ENCODE peak calls at places on chromosome 18, in eight cellular contexts. G is NCI-H82; O is CD4-positive, alpha-beta T cell; M is left colon; J is ascending aorta; F is left lung; W is Calu3; A is left kidney. Z is an unnamed sample.

GRCh38 chr18:10149768-10150556 is 236.1 kb downstream of the VAPA start:
- DNase-seq in F (no peak), G (no peak), O (no peak), A (no peak), M (no peak), J (no peak), W (no peak), Z (no peak)

GRCh38 chr18:8706545-8706980 is 1.2 kb downstream of the MTCL1 start:
- DNase-seq in O (no peak), F (no peak), G (no peak), W (peak), M (no peak), A (no peak), J (no peak), Z (no peak)

GRCh38 chr18:4544131-4544530 is 89.0 kb upstream of the DLGAP1 start:
- DNase-seq in A (no peak), W (peak), F (no peak), J (no peak), M (no peak), O (no peak), G (no peak), Z (no peak)

GRCh38 chr18:59748628-59749360 is 51.6 kb upstream of the CCBE1 start:
- DNase-seq in O (no peak), A (no peak), W (no peak), F (no peak), M (no peak), G (no peak), J (no peak), Z (no peak)

GRCh38 chr18:678482-679182 is 21.2 kb downstream of the TYMS start:
- DNase-seq in G (no peak), F (no peak), J (no peak), O (no peak), W (no peak), M (no peak), A (no peak), Z (no peak)

GRCh38 chr18:63681449-63682381 is 20.0 kb upstream of the SERPINB3 start:
- DNase-seq in J (no peak), G (no peak), A (peak), O (no peak), F (no peak), M (no peak), W (no peak), Z (no peak)

GRCh38 chr18:13095466-13095865 is 104.3 kb downstream of the CEP192 start:
- DNase-seq in G (no peak), A (no peak), F (no peak), W (no peak), M (no peak), J (no peak), O (no peak), Z (no peak)

GRCh38 chr18:13018379-13018778 is 27.2 kb downstream of the CEP192 start:
- DNase-seq in W (no peak), A (no peak), O (no peak), J (no peak), F (no peak), M (no peak), G (no peak), Z (no peak)

GRCh38 chr18:76502551-76502950 is 7.5 kb upstream of the ZNF516 start:
- DNase-seq in F (no peak), J (no peak), O (no peak), A (no peak), G (no peak), M (no peak), W (no peak), Z (no peak)

GRCh38 chr18:36808681-36809080 is 20.1 kb downstream of the TPGS2 start:
- DNase-seq in G (no peak), F (no peak), A (no peak), M (no peak), J (no peak), O (no peak), W (no peak), Z (no peak)

GRCh38 chr18:56511996-56512395 is 126.4 kb downstream of the TXNL1 start:
- DNase-seq in G (no peak), J (no peak), A (no peak), F (no peak), W (no peak), M (no peak), O (no peak), Z (no peak)

GRCh38 chr18:48675912-48676311 is 137.1 kb downstream of the CTIF start:
- DNase-seq in M (peak), G (no peak), F (no peak), W (no peak), J (no peak), O (no peak), A (no peak), Z (no peak)

GRCh38 chr18:27235218-27235870 is 50.2 kb upstream of the CHST9 start:
- DNase-seq in O (no peak), J (no peak), G (no peak), M (no peak), A (no peak), F (no peak), W (no peak), Z (no peak)

GRCh38 chr18:68847219-68847860 is 49.5 kb downstream of the CCDC102B start:
- DNase-seq in G (peak), A (peak), M (no peak), J (no peak), W (no peak), O (no peak), F (no peak), Z (no peak)